ENCODE peak calls at places on chromosome 4, in four cellular contexts. W, P, H and B are unnamed samples.

GRCh38 chr4:2761035-2761923 is 5.1 kb upstream of the TNIP2 start:
- DNase-seq in W (no peak), P (no peak), H (peak), B (no peak)

GRCh38 chr4:60805500-60806313 is 394.4 kb upstream of the ADGRL3 start:
- DNase-seq in W (no peak), P (peak), H (no peak), B (no peak)

GRCh38 chr4:94274912-94275311 is 67.2 kb downstream of the SMARCAD1 start:
- DNase-seq in W (no peak), P (no peak), H (no peak), B (no peak)

GRCh38 chr4:184473515-184474260 is 662 bp downstream of the IRF2 start:
- DNase-seq in W (no peak), P (peak), H (no peak), B (peak)

GRCh38 chr4:83348074-83348473 is 13.4 kb upstream of the HPSE start:
- DNase-seq in W (no peak), P (no peak), H (no peak), B (no peak)

GRCh38 chr4:171983935-171984805 is 171.0 kb downstream of the GALNTL6 start:
- DNase-seq in W (no peak), P (no peak), H (no peak), B (no peak)

GRCh38 chr4:64857198-64857597 is 447.9 kb upstream of the TECRL start:
- DNase-seq in W (no peak), P (no peak), H (no peak), B (no peak)

GRCh38 chr4:168318266-168318895 is at the start of gene DDX60:
- DNase-seq in W (peak), P (peak), H (peak), B (peak)

GRCh38 chr4:100895572-100896197 is 377.9 kb upstream of the EMCN start:
- DNase-seq in W (no peak), P (no peak), H (no peak), B (no peak)

GRCh38 chr4:124322234-124322831 is 390.2 kb downstream of the ANKRD50 start:
- DNase-seq in W (no peak), P (peak), H (no peak), B (no peak)

GRCh38 chr4:145178740-145179139 is 1.6 kb downstream of the OTUD4 start:
- DNase-seq in W (no peak), P (peak), H (no peak), B (no peak)

GRCh38 chr4:38601244-38601915 is 62.6 kb upstream of the KLF3 start:
- DNase-seq in W (no peak), P (no peak), H (no peak), B (no peak)

GRCh38 chr4:171954650-171955049 is 141.4 kb downstream of the GALNTL6 start:
- DNase-seq in W (no peak), P (peak), H (no peak), B (no peak)

GRCh38 chr4:162038112-162038511 is 125.7 kb downstream of the FSTL5 start:
- DNase-seq in W (no peak), P (no peak), H (no peak), B (no peak)

GRCh38 chr4:140267576-140267975 is 105.9 kb upstream of the SCOC start:
- DNase-seq in W (no peak), P (no peak), H (no peak), B (no peak)

GRCh38 chr4:87734936-87735335 is 64.4 kb upstream of the IBSP start:
- DNase-seq in W (no peak), P (no peak), H (no peak), B (no peak)

GRCh38 chr4:164613761-164614277 is 140.1 kb upstream of the SMIM31 start:
- DNase-seq in W (no peak), P (no peak), H (no peak), B (no peak)

GRCh38 chr4:186027405-186027804 is 41.6 kb upstream of the TLR3 start:
- DNase-seq in W (no peak), P (no peak), H (no peak), B (no peak)

GRCh38 chr4:81839347-81840042 is 367.8 kb upstream of the RASGEF1B start:
- DNase-seq in W (no peak), P (no peak), H (no peak), B (no peak)

GRCh38 chr4:16508968-16509367 is 282.7 kb upstream of the TAPT1 start:
- DNase-seq in W (no peak), P (peak), H (no peak), B (no peak)

GRCh38 chr4:16122784-16123183 is 39.0 kb upstream of the PROM1 start:
- DNase-seq in W (no peak), P (no peak), H (no peak), B (no peak)

GRCh38 chr4:154566639-154567204 is 3.9 kb downstream of the FGB start:
- DNase-seq in W (no peak), P (no peak), H (no peak), B (no peak)

GRCh38 chr4:176478076-176478475 is 158.3 kb downstream of the SPCS3 start:
- DNase-seq in W (no peak), P (no peak), H (no peak), B (no peak)

GRCh38 chr4:122689972-122690371 is 42.5 kb upstream of the BBS12 start:
- DNase-seq in W (no peak), P (peak), H (no peak), B (no peak)

GRCh38 chr4:74055096-74055495 is 16.6 kb upstream of the CXCL3 start:
- DNase-seq in W (no peak), P (no peak), H (no peak), B (no peak)

GRCh38 chr4:185885075-185885474 is 73.1 kb upstream of the SORBS2 start:
- DNase-seq in W (no peak), P (no peak), H (no peak), B (no peak)

GRCh38 chr4:65007841-65008439 is 598.7 kb upstream of the TECRL start:
- DNase-seq in W (no peak), P (peak), H (no peak), B (no peak)

GRCh38 chr4:137627938-137628460 is 95.7 kb upstream of the PCDH18 start:
- DNase-seq in W (no peak), P (no peak), H (no peak), B (no peak)

GRCh38 chr4:89799071-89799470 is 37.9 kb downstream of the SNCA start:
- DNase-seq in W (no peak), P (no peak), H (no peak), B (no peak)

GRCh38 chr4:107991945-107992625 is 2.4 kb downstream of the HADH start:
- DNase-seq in W (no peak), P (no peak), H (no peak), B (no peak)

GRCh38 chr4:104507112-104507511 is 12.4 kb upstream of the CXXC4 start:
- DNase-seq in W (no peak), P (no peak), H (no peak), B (no peak)

GRCh38 chr4:26459054-26459755 is 31.1 kb downstream of the CCKAR start:
- DNase-seq in W (no peak), P (peak), H (no peak), B (no peak)

GRCh38 chr4:19803406-19803805 is 448.3 kb upstream of the SLIT2 start:
- DNase-seq in W (no peak), P (no peak), H (no peak), B (no peak)
- TF ChIP-seq CTCF in W (no peak), P (no peak), H (no peak), B (no peak)

GRCh38 chr4:80197132-80197573 is at the start of gene PRDM8:
- DNase-seq in W (no peak), P (no peak), H (peak), B (peak)
- H3K4me3 ChIP-seq in W (peak), P (peak), H (peak), B (no peak)

GRCh38 chr4:1285790-1286553 is 3.7 kb upstream of the MAEA start:
- DNase-seq in W (no peak), P (peak), H (no peak), B (peak)
- TF ChIP-seq CTCF in W (no peak), P (peak), H (no peak), B (no peak)

GRCh38 chr4:24702266-24702665 is 93.1 kb upstream of the SOD3 start:
- DNase-seq in W (no peak), P (no peak), H (no peak), B (no peak)

GRCh38 chr4:24703298-24703697 is 92.1 kb upstream of the SOD3 start:
- DNase-seq in W (no peak), P (no peak), H (no peak), B (no peak)

GRCh38 chr4:24704152-24704551 is 91.2 kb upstream of the SOD3 start:
- DNase-seq in W (no peak), P (no peak), H (no peak), B (no peak)

GRCh38 chr4:24701683-24702082 is 93.7 kb upstream of the SOD3 start:
- DNase-seq in W (no peak), P (no peak), H (no peak), B (no peak)

GRCh38 chr4:24700118-24700517 is 95.3 kb upstream of the SOD3 start:
- DNase-seq in W (no peak), P (no peak), H (no peak), B (no peak)
- H3K4me3 ChIP-seq in W (no peak), P (no peak), H (no peak), B (no peak)